ENCODE peak calls at places on chromosomes 4 and X, in eight cellular contexts. H, X, E, G, P, S, V and K are unnamed samples.

GRCh38 chrX:45889471-45889870 is 655.8 kb downstream of the ZNF674 start:
- DNase-seq in H (no peak), X (peak; percentile 69), E (no peak), G (no peak), P (no peak), S (no peak), V (peak; percentile 6), K (peak; percentile 10)

GRCh38 chrX:118807151-118808017 is 16.2 kb upstream of the ZCCHC12 start:
- DNase-seq in H (peak; percentile 45), X (peak; percentile 68), E (peak; percentile 46), G (no peak), P (peak; percentile 56), S (no peak), V (peak; percentile 52), K (no peak)

GRCh38 chrX:10326578-10326977 is 169.8 kb downstream of the CLCN4 start:
- DNase-seq in H (peak; percentile 30), X (peak; percentile 52), E (no peak), G (no peak), P (peak; percentile 7), S (no peak), V (peak; percentile 43), K (no peak)

GRCh38 chr4:98689507-98690174 is 31.2 kb upstream of the TSPAN5 start:
- DNase-seq in H (no peak), X (no peak), E (no peak), G (no peak), P (no peak), S (no peak), V (no peak), K (no peak)

GRCh38 chr4:98176531-98176930 is 33.3 kb upstream of the STPG2 start:
- DNase-seq in H (no peak), X (no peak), E (no peak), G (no peak), P (no peak), S (no peak), V (no peak), K (no peak)

GRCh38 chrX:65195621-65196020 is 219.4 kb upstream of the ZC4H2 start:
- DNase-seq in H (no peak), X (no peak), E (no peak), G (no peak), P (no peak), S (no peak), V (no peak), K (no peak)

GRCh38 chr4:2363056-2363719 is 55.3 kb downstream of the ZFYVE28 start:
- DNase-seq in H (no peak), X (no peak), E (no peak), G (no peak), P (no peak), S (no peak), V (no peak), K (no peak)

GRCh38 chr4:7649741-7650531 is 215.2 kb upstream of the PSAPL1 start:
- DNase-seq in H (no peak), X (peak; percentile 84), E (no peak), G (no peak), P (no peak), S (peak; percentile 19), V (peak; percentile 95), K (peak; percentile 88)

GRCh38 chr4:177907736-177908424 is 465.6 kb upstream of the AGA start:
- DNase-seq in H (no peak), X (no peak), E (no peak), G (no peak), P (peak; percentile 6), S (no peak), V (no peak), K (no peak)

GRCh38 chr4:154516320-154516719 is 24.7 kb upstream of the DCHS2 start:
- DNase-seq in H (no peak), X (no peak), E (no peak), G (no peak), P (no peak), S (no peak), V (no peak), K (no peak)

GRCh38 chrX:46561931-46562721 is 11.4 kb upstream of the CHST7 start:
- DNase-seq in H (no peak), X (peak; percentile 14), E (no peak), G (no peak), P (no peak), S (peak; percentile 22), V (no peak), K (no peak)

GRCh38 chrX:102651242-102651967 is at the start of gene GPRASP1:
- DNase-seq in H (peak; percentile 72), X (no peak), E (peak; percentile 72), G (peak; percentile 65), P (peak; percentile 76), S (peak; percentile 63), V (peak; percentile 27), K (peak; percentile 3)

GRCh38 chrX:103651374-103651773 is 22.6 kb downstream of the TCEAL1 start:
- DNase-seq in H (no peak), X (peak; percentile 41), E (no peak), G (no peak), P (no peak), S (no peak), V (no peak), K (no peak)

GRCh38 chr4:4402966-4403365 is 16.1 kb downstream of the NSG1 start:
- DNase-seq in H (no peak), X (peak; percentile 44), E (no peak), G (no peak), P (no peak), S (no peak), V (peak; percentile 8), K (peak; percentile 48)

GRCh38 chr4:151930372-151930771 is 169.6 kb upstream of the GATB start:
- DNase-seq in H (no peak), X (no peak), E (no peak), G (no peak), P (no peak), S (no peak), V (no peak), K (no peak)

GRCh38 chr4:151934766-151935165 is 174.0 kb upstream of the GATB start:
- DNase-seq in H (no peak), X (no peak), E (no peak), G (no peak), P (no peak), S (no peak), V (no peak), K (no peak)

GRCh38 chr4:151931563-151931962 is 170.8 kb upstream of the GATB start:
- DNase-seq in H (no peak), X (no peak), E (no peak), G (no peak), P (no peak), S (no peak), V (no peak), K (no peak)

GRCh38 chr4:151935411-151935810 is 174.6 kb upstream of the GATB start:
- DNase-seq in H (no peak), X (no peak), E (no peak), G (no peak), P (no peak), S (no peak), V (no peak), K (no peak)

GRCh38 chr4:151933122-151933827 is 172.5 kb upstream of the GATB start:
- DNase-seq in H (no peak), X (no peak), E (no peak), G (no peak), P (no peak), S (no peak), V (no peak), K (no peak)
- TF ChIP-seq CTCF in H (no peak), X (no peak), E (no peak), G (no peak), P (peak; percentile 41), S (no peak), V (no peak), K (no peak)

GRCh38 chr4:169068423-169068822 is 58.4 kb upstream of the CBR4 start:
- DNase-seq in H (no peak), X (no peak), E (no peak), G (no peak), P (no peak), S (no peak), V (no peak), K (no peak)

GRCh38 chr4:169064281-169064680 is 54.2 kb upstream of the CBR4 start:
- DNase-seq in H (no peak), X (no peak), E (no peak), G (no peak), P (no peak), S (no peak), V (no peak), K (no peak)

GRCh38 chr4:169070071-169070894 is 60.2 kb upstream of the CBR4 start:
- DNase-seq in H (no peak), X (peak; percentile 97), E (peak; percentile 46), G (no peak), P (peak; percentile 70), S (no peak), V (peak; percentile 70), K (peak; percentile 93)

GRCh38 chr4:169063441-169063840 is 53.4 kb upstream of the CBR4 start:
- DNase-seq in H (no peak), X (no peak), E (no peak), G (no peak), P (no peak), S (no peak), V (no peak), K (no peak)

GRCh38 chr4:169066934-169067333 is 56.9 kb upstream of the CBR4 start:
- DNase-seq in H (no peak), X (no peak), E (no peak), G (no peak), P (no peak), S (no peak), V (no peak), K (no peak)
- H3K27ac ChIP-seq in H (no peak overlapping the region), X (no peak overlapping the region), E (no peak overlapping the region), G (no peak overlapping the region), P (no peak overlapping the region), S (no peak overlapping the region), V (no peak overlapping the region), K (no peak overlapping the region)

GRCh38 chrX:93875621-93876282 is 201.7 kb downstream of the FAM133A start:
- DNase-seq in H (no peak), X (peak; percentile 47), E (no peak), G (no peak), P (no peak), S (no peak), V (no peak), K (no peak)

GRCh38 chrX:93874554-93874953 is 200.5 kb downstream of the FAM133A start:
- DNase-seq in H (peak; percentile 16), X (peak; percentile 63), E (no peak), G (no peak), P (peak; percentile 77), S (no peak), V (no peak), K (peak; percentile 4)
- TF ChIP-seq CTCF in H (peak; percentile 73), X (peak; percentile 71), E (peak; percentile 12), G (peak; percentile 37), P (peak; percentile 84), S (no peak), V (peak; percentile 47), K (peak; percentile 44)

GRCh38 chr4:121143126-121143525 is 21.0 kb downstream of the TNIP3 start:
- DNase-seq in H (no peak), X (no peak), E (no peak), G (no peak), P (no peak), S (no peak), V (peak; percentile 11), K (no peak)

GRCh38 chr4:121139533-121140222 is 24.4 kb downstream of the TNIP3 start:
- DNase-seq in H (no peak), X (peak; percentile 51), E (no peak), G (no peak), P (no peak), S (no peak), V (peak; percentile 89), K (no peak)

GRCh38 chr4:121138445-121138844 is 25.7 kb downstream of the TNIP3 start:
- DNase-seq in H (no peak), X (no peak), E (no peak), G (no peak), P (no peak), S (no peak), V (no peak), K (no peak)

GRCh38 chr4:121138014-121138413 is 26.1 kb downstream of the TNIP3 start:
- DNase-seq in H (no peak), X (no peak), E (no peak), G (no peak), P (no peak), S (no peak), V (no peak), K (no peak)

GRCh38 chr4:121140712-121141111 is 23.4 kb downstream of the TNIP3 start:
- DNase-seq in H (no peak), X (no peak), E (no peak), G (no peak), P (no peak), S (no peak), V (peak; percentile 57), K (no peak)
- H3K27ac ChIP-seq in H (peak overlapping the region; percentile 76), X (no peak overlapping the region), E (no peak overlapping the region), G (no peak overlapping the region), P (no peak overlapping the region), S (no peak overlapping the region), V (no peak overlapping the region), K (no peak overlapping the region)